ENCODE peak calls at places on chromosome 13, in nine cellular contexts. T is fibroblast of mammary gland, X is kidney epithelial cell, M is choroid plexus epithelial cell, F is transverse colon, I is fibroblast of the aortic adventitia, Z is cardiac muscle cell, N is PC-3, Y is dorsolateral prefrontal cortex. G is an unnamed sample.

GRCh38 chr13:111153977-111154332 is 38.8 kb downstream of the ARHGEF7 start:
- DNase-seq in Y (peak), F (peak), I (no peak), Z (no peak), N (peak), T (peak), M (no peak), X (no peak), G (no peak)

GRCh38 chr13:51612867-51613266 is 28.6 kb downstream of the WDFY2 start:
- DNase-seq in N (no peak), T (no peak), X (no peak), Z (no peak), F (no peak), M (no peak), I (no peak), Y (no peak), G (no peak)

GRCh38 chr13:113967729-113968462 is 6.0 kb downstream of the C13orf46 start:
- DNase-seq in Y (no peak), I (no peak), N (no peak), X (no peak), F (no peak), Z (no peak), M (no peak), T (no peak), G (no peak)

GRCh38 chr13:101303512-101303911 is 112.8 kb downstream of the NALCN start:
- DNase-seq in T (peak), X (no peak), N (no peak), Z (no peak), I (peak), M (no peak), Y (no peak), F (no peak), G (no peak)

GRCh38 chr13:113298001-113298945 is 1.2 kb downstream of the LAMP1 start:
- DNase-seq in I (peak), Z (peak), M (peak), F (no peak), T (peak), X (no peak), Y (no peak), N (peak), G (no peak)

GRCh38 chr13:95956589-95957148 is 96.5 kb downstream of the UGGT2 start:
- DNase-seq in Z (peak), F (no peak), M (peak), I (peak), X (no peak), T (peak), N (no peak), Y (no peak), G (no peak)

GRCh38 chr13:45199716-45200115 is 1.1 kb downstream of the KCTD4 start:
- DNase-seq in Z (no peak), Y (no peak), X (no peak), N (no peak), I (no peak), M (no peak), T (no peak), F (no peak), G (no peak)

GRCh38 chr13:101453784-101454201 is 1.3 kb downstream of the ITGBL1 start:
- DNase-seq in Z (peak), M (no peak), T (no peak), I (no peak), N (peak), F (peak), X (no peak), Y (peak), G (no peak)

GRCh38 chr13:34967851-34968562 is 25.9 kb downstream of the NBEA start:
- DNase-seq in Y (no peak), Z (no peak), F (no peak), M (peak), T (no peak), I (no peak), N (peak), X (peak), G (no peak)

GRCh38 chr13:96025283-96025682 is 27.9 kb downstream of the UGGT2 start:
- DNase-seq in I (peak), F (no peak), Y (no peak), Z (peak), T (peak), X (no peak), N (peak), M (peak), G (no peak)

GRCh38 chr13:106173346-106173745 is 362.1 kb downstream of the EFNB2 start:
- DNase-seq in M (no peak), F (no peak), Z (no peak), X (peak), I (no peak), T (no peak), N (no peak), Y (no peak), G (no peak)

GRCh38 chr13:44309771-44310767 is 63.6 kb upstream of the SERP2 start:
- DNase-seq in F (peak), I (peak), T (peak), X (no peak), N (peak), Z (no peak), M (no peak), Y (no peak), G (no peak)

GRCh38 chr13:75704942-75705320 is 68.8 kb downstream of the LMO7 start:
- DNase-seq in Y (no peak), I (no peak), X (no peak), M (no peak), N (peak), F (peak), Z (no peak), T (peak), G (no peak)

GRCh38 chr13:79779761-79780160 is 298.8 kb downstream of the NDFIP2 start:
- DNase-seq in X (no peak), F (peak), I (peak), Z (peak), T (peak), M (peak), N (peak), Y (no peak), G (peak)

GRCh38 chr13:97030705-97031452 is 36.6 kb upstream of the OXGR1 start:
- DNase-seq in I (peak), F (no peak), M (peak), N (peak), Y (no peak), X (no peak), Z (peak), T (peak), G (peak)

GRCh38 chr13:51723529-51723928 is 80.4 kb downstream of the DHRS12 start:
- DNase-seq in T (no peak), Z (no peak), N (no peak), M (no peak), I (no peak), F (no peak), X (no peak), Y (no peak), G (no peak)

GRCh38 chr13:113053801-113054604 is 51.6 kb upstream of the F7 start:
- DNase-seq in T (no peak), F (no peak), N (no peak), Y (peak), X (no peak), M (no peak), Z (no peak), I (no peak), G (no peak)

GRCh38 chr13:77386880-77387606 is 60.1 kb upstream of the MYCBP2 start:
- DNase-seq in N (peak), F (no peak), X (no peak), I (peak), Z (peak), Y (no peak), M (peak), T (peak), G (no peak)

GRCh38 chr13:104034891-104035290 is 968.7 kb upstream of the SLC10A2 start:
- DNase-seq in F (no peak), Y (no peak), Z (no peak), M (no peak), T (no peak), N (no peak), X (no peak), I (no peak), G (no peak)

GRCh38 chr13:108003626-108004025 is 211.7 kb downstream of the LIG4 start:
- DNase-seq in F (no peak), I (no peak), Y (no peak), Z (no peak), T (no peak), M (no peak), N (peak), X (peak), G (peak)

GRCh38 chr13:75518439-75519088 is 19.1 kb downstream of the COMMD6 start:
- DNase-seq in Y (no peak), T (no peak), F (no peak), X (no peak), N (no peak), M (no peak), Z (no peak), I (no peak), G (no peak)

GRCh38 chr13:27481766-27482165 is 31.4 kb upstream of the MTIF3 start:
- DNase-seq in I (peak), N (peak), T (peak), X (no peak), Z (peak), Y (peak), F (peak), M (peak), G (peak)

GRCh38 chr13:99884913-99885312 is 86.7 kb downstream of the ZIC5 start:
- DNase-seq in N (no peak), X (no peak), M (no peak), Z (no peak), T (no peak), Y (no peak), F (no peak), I (no peak), G (no peak)

GRCh38 chr13:26759907-26760834 is at the start of gene GPR12:
- DNase-seq in M (peak), X (no peak), T (no peak), Y (peak), F (no peak), Z (peak), N (no peak), I (peak), G (peak)

GRCh38 chr13:67736646-67737420 is 506.7 kb upstream of the PCDH9 start:
- DNase-seq in T (peak), I (peak), N (peak), F (no peak), M (peak), Z (peak), Y (no peak), X (peak), G (peak)

GRCh38 chr13:99034333-99035085 is 56.6 kb upstream of the DOCK9 start:
- DNase-seq in I (no peak), N (no peak), Z (no peak), X (no peak), F (no peak), M (no peak), T (no peak), Y (peak), G (no peak)

GRCh38 chr13:106473174-106473573 is 62.3 kb downstream of the EFNB2 start:
- DNase-seq in N (no peak), M (no peak), Y (no peak), Z (no peak), X (no peak), I (no peak), T (no peak), F (no peak), G (no peak)

GRCh38 chr13:77918391-77919261 is at the start of gene EDNRB:
- DNase-seq in I (peak), Y (no peak), F (peak), M (peak), X (no peak), Z (peak), N (no peak), T (peak), G (peak)

GRCh38 chr13:110910013-110910890 is 4.6 kb downstream of the ANKRD10 start:
- DNase-seq in F (peak), I (no peak), N (no peak), Y (no peak), T (no peak), Z (no peak), X (no peak), M (no peak), G (no peak)

GRCh38 chr13:71055047-71055446 is 812.0 kb downstream of the DACH1 start:
- DNase-seq in N (no peak), F (no peak), T (no peak), X (no peak), M (no peak), Y (no peak), Z (no peak), I (no peak), G (no peak)

GRCh38 chr13:71051573-71051972 is 815.4 kb downstream of the DACH1 start:
- DNase-seq in I (no peak), Z (no peak), X (no peak), T (no peak), N (no peak), M (no peak), F (no peak), Y (no peak), G (no peak)

GRCh38 chr13:71056581-71056980 is 810.4 kb downstream of the DACH1 start:
- DNase-seq in N (no peak), M (no peak), T (no peak), Z (no peak), Y (no peak), I (no peak), F (no peak), X (no peak), G (no peak)

GRCh38 chr13:71055644-71056043 is 811.4 kb downstream of the DACH1 start:
- DNase-seq in T (no peak), Y (no peak), N (no peak), Z (no peak), M (no peak), F (no peak), X (no peak), I (no peak), G (no peak)

DNA sequence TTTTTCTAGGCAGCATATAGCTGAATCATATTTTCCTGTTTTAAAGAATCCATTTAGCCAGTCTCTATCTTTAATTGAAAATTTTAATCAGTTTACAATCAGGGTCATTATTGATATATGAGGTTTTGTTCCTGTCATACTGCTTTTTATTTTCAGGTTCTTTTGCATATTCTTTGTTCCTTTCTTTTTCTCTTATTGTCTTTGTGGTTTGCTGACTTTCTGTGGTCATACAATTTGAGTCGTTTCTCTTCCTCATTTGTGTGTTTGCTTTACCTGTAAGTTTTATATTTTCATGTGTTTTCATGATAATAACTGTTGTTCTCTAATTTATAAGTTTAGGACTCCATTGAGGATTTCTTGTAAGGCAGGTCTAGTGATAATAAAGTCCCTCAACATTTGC is 812.6 kb downstream of the DACH1 start:
- DNase-seq in N (no peak), M (no peak), I (no peak), Y (no peak), Z (no peak), T (no peak), F (no peak), X (no peak), G (no peak)
- H3K4me3 ChIP-seq in N (no peak), M (no peak), I (no peak), Y (no peak), Z (no peak), T (no peak), F (no peak), X (no peak), G (no peak)

GRCh38 chr13:31234729-31235128 is 35.0 kb downstream of the B3GLCT start:
- DNase-seq in I (no peak), Z (peak), Y (no peak), F (no peak), M (peak), N (peak), X (no peak), T (peak), G (no peak)
- TF ChIP-seq CTCF in I (peak), Z (peak), Y (no peak), F (no peak), M (peak), N (peak), X (no peak), T (peak), G (peak)

DNA sequence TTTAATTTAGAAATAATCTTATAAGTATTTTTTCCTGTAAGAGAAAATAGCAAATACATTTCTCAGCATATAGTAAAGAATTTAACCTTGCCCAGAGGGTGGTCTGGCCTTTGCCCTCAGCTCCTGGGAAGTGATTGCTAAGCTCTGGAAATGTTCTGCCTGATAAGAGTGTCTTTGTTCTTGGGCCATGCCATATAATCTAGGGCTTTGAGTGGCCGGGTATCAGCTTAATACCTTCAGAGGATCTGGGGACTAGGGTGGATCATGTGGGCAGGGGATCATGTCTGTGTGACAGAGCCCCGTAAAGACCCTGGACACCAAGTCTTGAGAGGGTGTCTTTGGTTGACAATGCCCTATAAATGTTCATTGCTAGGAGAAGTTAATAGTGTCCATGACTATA is 1032.4 kb upstream of the MIR17HG start:
- DNase-seq in M (no peak), N (no peak), T (no peak), I (no peak), Y (no peak), F (no peak), Z (no peak), X (no peak), G (peak)
- H3K4me3 ChIP-seq in M (no peak), N (no peak), T (no peak), I (no peak), Y (no peak), F (no peak), Z (no peak), X (no peak), G (no peak)

GRCh38 chr13:48942131-48942530 is 33.6 kb upstream of the FNDC3A start:
- DNase-seq in T (peak), Z (peak), F (no peak), N (peak), X (no peak), I (peak), Y (no peak), M (peak), G (no peak)
- TF ChIP-seq CTCF in T (no peak), Z (no peak), F (no peak), N (no peak), X (no peak), I (no peak), Y (no peak), M (no peak), G (no peak)

DNA sequence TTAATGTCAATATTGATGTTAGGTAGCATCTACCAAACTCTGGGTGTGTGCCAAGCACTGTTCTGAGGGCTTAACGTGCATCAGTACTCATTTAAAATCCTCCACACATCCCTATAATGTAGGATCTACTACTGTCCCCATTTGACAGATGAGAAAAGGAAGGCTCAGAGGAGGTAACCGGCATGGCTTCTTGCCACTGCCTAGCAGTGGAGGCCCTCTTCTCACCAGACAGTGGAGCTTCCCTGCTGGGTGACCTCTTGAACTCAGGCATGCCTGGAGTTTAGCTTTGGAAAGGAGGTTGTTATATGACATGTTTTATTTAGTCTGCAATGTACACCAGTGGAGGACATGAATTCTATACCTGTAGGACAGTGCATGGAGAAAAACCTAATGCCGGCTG is 2.1 kb downstream of the SPATA13 start:
- DNase-seq in Y (no peak), X (no peak), T (no peak), M (peak), I (no peak), F (no peak), Z (no peak), N (peak), G (peak)
- H3K4me3 ChIP-seq in Y (no peak), X (no peak), T (no peak), M (no peak), I (no peak), F (no peak), Z (no peak), N (peak), G (no peak)